ENCODE peak calls at places on chromosomes 11 and 22, in eight cellular contexts. C is iris pigment epithelial cell; Q is fibroblast of the conjunctiva; Y is WTC11; L is GM10248; H is HEK293T; T is NCI-H2081; K is activated CD8-positive, alpha-beta memory T cell treated with anti-CD3 and anti-CD28 coated beads for 4 hours. B is an unnamed sample.

GRCh38 chr11:7899418-7899817 is 31.6 kb downstream of the OR10A6 start:
- DNase-seq in C (no peak), Q (no peak), Y (no peak), L (no peak), H (no peak), T (no peak), K (no peak), B (no peak)

GRCh38 chr22:25853902-25854301 is 111.9 kb downstream of the MYO18B start:
- DNase-seq in C (no peak), Q (no peak), Y (no peak), L (no peak), H (peak), T (peak), K (no peak), B (no peak)

GRCh38 chr11:86548278-86548917 is 124.0 kb downstream of the ME3 start:
- DNase-seq in C (peak), Q (no peak), Y (no peak), L (no peak), H (no peak), T (no peak), K (no peak), B (no peak)

GRCh38 chr22:49825944-49826602 is 1.6 kb downstream of the BRD1 start:
- DNase-seq in C (peak), Q (no peak), Y (no peak), L (no peak), H (no peak), T (no peak), K (peak), B (peak)

GRCh38 chr22:31623634-31624312 is 38.2 kb downstream of the PISD start:
- DNase-seq in C (no peak), Q (no peak), Y (no peak), L (no peak), H (no peak), T (no peak), K (no peak), B (no peak)

GRCh38 chr22:20752104-20752741 is 21.7 kb upstream of the SERPIND1 start:
- DNase-seq in C (no peak), Q (no peak), Y (no peak), L (no peak), H (no peak), T (no peak), K (no peak), B (no peak)

GRCh38 chr11:66334605-66335442 is 1.4 kb downstream of the RIN1 start:
- DNase-seq in C (no peak), Q (no peak), Y (no peak), L (no peak), H (no peak), T (no peak), K (no peak), B (no peak)

GRCh38 chr22:50337262-50338041 is 5.7 kb upstream of the PPP6R2 start:
- DNase-seq in C (no peak), Q (no peak), Y (no peak), L (no peak), H (no peak), T (no peak), K (no peak), B (no peak)

GRCh38 chr11:85040166-85040565 is 587.0 kb downstream of the DLG2 start:
- DNase-seq in C (peak), Q (no peak), Y (no peak), L (no peak), H (no peak), T (no peak), K (no peak), B (no peak)

GRCh38 chr11:121671276-121672168 is 218.8 kb upstream of the SORL1-AS1 start:
- DNase-seq in C (peak), Q (no peak), Y (no peak), L (no peak), H (no peak), T (peak), K (no peak), B (no peak)

GRCh38 chr11:117600261-117600783 is 196.7 kb downstream of the DSCAML1 start:
- DNase-seq in C (no peak), Q (no peak), Y (no peak), L (no peak), H (no peak), T (peak), K (no peak), B (no peak)

GRCh38 chr11:75536786-75537629 is 11.3 kb upstream of the GDPD5 start:
- DNase-seq in C (peak), Q (no peak), Y (no peak), L (peak), H (no peak), T (no peak), K (peak), B (peak)

GRCh38 chr22:29004647-29005371 is 56.8 kb downstream of the C22orf31 start:
- DNase-seq in C (peak), Q (no peak), Y (peak), L (no peak), H (peak), T (no peak), K (no peak), B (no peak)

GRCh38 chr22:45802074-45802473 is 130.4 kb downstream of the ATXN10 start:
- DNase-seq in C (no peak), Q (no peak), Y (no peak), L (no peak), H (no peak), T (no peak), K (no peak), B (no peak)

GRCh38 chr11:457071-457760 is 7.1 kb downstream of the PTDSS2 start:
- DNase-seq in C (no peak), Q (no peak), Y (peak), L (no peak), H (no peak), T (no peak), K (no peak), B (no peak)

GRCh38 chr11:74278721-74279148 is 32.7 kb downstream of the P4HA3 start:
- DNase-seq in C (peak), Q (peak), Y (no peak), L (no peak), H (no peak), T (no peak), K (no peak), B (peak)

GRCh38 chr11:57072640-57073039 is 83.9 kb downstream of the OR5AK2 start:
- DNase-seq in C (peak), Q (peak), Y (no peak), L (no peak), H (no peak), T (no peak), K (no peak), B (no peak)

GRCh38 chr22:37610480-37611148 is 2.0 kb downstream of the GGA1 start:
- DNase-seq in C (no peak), Q (no peak), Y (no peak), L (no peak), H (no peak), T (no peak), K (no peak), B (no peak)

GRCh38 chr22:42553475-42554361 is at the start of gene SERHL2:
- DNase-seq in C (peak), Q (peak), Y (peak), L (peak), H (peak), T (peak), K (peak), B (peak)